ENCODE peak calls at places on chromosomes 7 and 10, in nine cellular contexts. C, S, O, D, A, G, X, B and N are unnamed samples.

GRCh38 chr7:93359520-93360198 is 127.5 kb downstream of the VPS50 start:
- DNase-seq in C (no peak), G (no peak), D (no peak), B (no peak), S (no peak), O (no peak), X (no peak), A (no peak), N (no peak)

GRCh38 chr7:129480674-129481363 is 21.5 kb upstream of the SMKR1 start:
- DNase-seq in O (no peak), X (no peak), C (no peak), S (no peak), D (no peak), A (no peak), B (no peak), G (no peak), N (no peak)

GRCh38 chr7:8035647-8036518 is 67.3 kb downstream of the GLCCI1 start:
- DNase-seq in O (no peak), S (no peak), X (peak; percentile 29), A (peak; percentile 56), D (no peak), C (no peak), G (no peak), B (peak; percentile 25), N (no peak)

GRCh38 chr7:37182011-37182478 is 266.6 kb downstream of the ELMO1 start:
- DNase-seq in S (peak; percentile 87), G (peak; percentile 85), O (peak; percentile 79), D (peak; percentile 87), X (peak; percentile 90), A (peak; percentile 77), C (peak; percentile 68), B (peak; percentile 58), N (peak; percentile 22)

GRCh38 chr10:129501652-129502436 is 34.8 kb downstream of the MGMT start:
- DNase-seq in X (no peak), C (no peak), G (no peak), S (no peak), A (no peak), D (no peak), O (no peak), B (no peak), N (no peak)

GRCh38 chr7:137656850-137657232 is 189.9 kb downstream of the DGKI start:
- DNase-seq in D (no peak), A (no peak), B (no peak), X (no peak), G (no peak), O (no peak), S (no peak), C (no peak), N (no peak)

GRCh38 chr10:86262671-86263165 is 103.9 kb downstream of the GRID1 start:
- DNase-seq in G (no peak), C (no peak), X (peak; percentile 26), B (peak; percentile 6), O (no peak), S (no peak), A (no peak), D (peak; percentile 49), N (no peak)

GRCh38 chr7:99024066-99024465 is 119.8 kb downstream of the SMURF1 start:
- DNase-seq in O (no peak), A (no peak), S (no peak), G (no peak), D (no peak), X (no peak), C (no peak), B (no peak), N (no peak)

GRCh38 chr10:71600856-71601255 is 118.7 kb downstream of the C10orf105 start:
- DNase-seq in X (no peak), B (peak; percentile 87), D (no peak), O (no peak), G (no peak), C (no peak), A (peak; percentile 76), S (no peak), N (peak; percentile 64)

GRCh38 chr7:119086026-119086425 is 861.5 kb downstream of the ANKRD7 start:
- DNase-seq in D (no peak), G (no peak), X (no peak), A (no peak), S (no peak), C (no peak), O (no peak), B (no peak), N (no peak)
- TF ChIP-seq CTCF in D (no peak), G (no peak), X (no peak), A (no peak), S (no peak), C (no peak), O (no peak), B (no peak), N (no peak)

GRCh38 chr7:1403844-1404404 is 55.3 kb downstream of the MICALL2 start:
- DNase-seq in O (no peak), C (peak; percentile 35), S (no peak), B (peak; percentile 76), D (no peak), A (peak; percentile 54), G (peak; percentile 77), X (peak; percentile 66), N (peak; percentile 14)
- TF ChIP-seq CTCF in O (no peak), C (peak; percentile 13), S (no peak), B (peak; percentile 35), D (no peak), A (peak; percentile 12), G (peak; percentile 17), X (no peak), N (peak; percentile 19)

DNA sequence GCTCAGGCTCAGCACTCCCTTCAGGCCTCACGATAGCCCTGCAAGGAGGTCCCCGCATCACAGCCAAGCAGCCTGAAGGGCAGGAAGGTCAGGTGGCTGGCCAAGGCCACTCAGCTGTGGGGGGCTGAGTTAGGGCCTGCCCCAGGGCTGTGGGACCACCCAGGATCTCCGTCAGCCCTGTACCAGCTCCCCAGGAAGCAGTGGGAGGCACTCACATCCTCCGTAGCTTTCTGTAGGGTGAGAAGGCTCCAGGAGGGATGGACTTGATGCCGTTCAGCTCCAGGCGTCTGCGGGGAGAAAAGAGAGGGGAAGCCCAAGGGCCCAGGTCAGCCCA is 125.9 kb downstream of the SLIT1 start:
- DNase-seq in G (no peak), X (no peak), C (no peak), B (no peak), S (no peak), O (no peak), D (no peak), A (no peak), N (no peak)
- TF ChIP-seq CTCF in G (no peak), X (no peak), C (no peak), B (no peak), S (no peak), O (no peak), D (no peak), A (no peak), N (no peak)

DNA sequence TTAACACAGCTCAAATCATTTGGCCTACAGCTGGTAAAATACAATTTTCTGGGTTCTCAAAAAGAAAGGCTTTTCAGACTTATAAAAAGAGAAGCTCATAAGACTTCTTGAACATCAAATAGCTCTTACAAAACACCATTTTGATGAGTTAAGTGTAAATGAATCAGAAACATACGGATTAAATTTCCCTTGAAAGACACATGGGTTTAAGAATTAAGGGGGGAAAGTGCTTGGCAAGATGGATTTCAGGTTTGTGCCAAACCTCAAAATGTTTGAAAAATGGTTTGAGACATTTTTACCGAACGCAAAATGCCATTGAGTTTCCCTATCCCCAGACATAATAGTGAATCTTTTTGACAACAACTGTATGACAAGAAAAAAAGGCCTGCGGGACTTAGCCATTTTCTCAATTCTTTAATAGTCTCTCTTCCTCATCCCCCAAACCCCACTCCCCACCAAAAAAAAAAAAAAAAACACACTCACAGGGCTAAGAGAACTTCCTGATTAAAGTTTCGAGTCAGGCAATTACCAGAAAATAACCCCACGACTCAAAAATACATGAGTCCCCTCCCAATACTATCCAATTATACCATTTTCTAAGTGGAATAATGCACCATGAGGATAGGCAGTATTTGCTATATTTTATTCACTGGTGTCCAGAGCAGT is 260.1 kb downstream of the TRIL start:
- DNase-seq in D (no peak), X (no peak), S (no peak), O (no peak), C (no peak), A (no peak), B (peak; percentile 37), G (no peak), N (no peak)
- TF ChIP-seq CTCF in D (no peak), X (no peak), S (no peak), O (no peak), C (no peak), A (no peak), B (no peak), G (no peak), N (no peak)

GRCh38 chr7:13725591-13725990 is 263.9 kb downstream of the ETV1 start:
- DNase-seq in X (no peak), O (no peak), A (peak; percentile 20), S (no peak), G (no peak), B (no peak), C (no peak), D (no peak), N (no peak)
- TF ChIP-seq CTCF in X (peak; percentile 16), O (no peak), A (peak; percentile 8), S (no peak), G (peak; percentile 39), B (peak; percentile 9), C (peak; percentile 29), D (no peak), N (no peak)

DNA sequence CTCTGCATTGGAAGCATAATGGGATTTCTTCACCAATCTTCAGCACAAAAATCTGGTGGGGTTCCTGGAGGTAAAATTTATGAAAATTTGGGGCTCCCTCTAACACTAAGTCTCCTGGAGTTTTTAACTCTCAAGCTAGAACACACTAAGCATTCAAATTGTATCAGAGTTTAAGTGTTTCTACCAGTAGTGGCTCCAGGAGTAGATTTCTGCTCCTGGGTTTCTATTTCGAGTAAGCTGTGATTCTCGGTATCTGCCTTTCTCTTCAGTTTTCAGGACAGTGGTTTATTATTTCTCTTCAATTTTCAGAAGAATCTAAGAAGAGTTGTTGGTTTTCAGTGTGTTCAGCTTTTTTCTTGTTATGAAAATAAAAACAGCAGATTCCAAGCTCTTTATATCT is 566.4 kb upstream of the KCND2 start:
- DNase-seq in O (no peak), X (no peak), C (no peak), A (no peak), S (no peak), G (no peak), D (no peak), B (no peak), N (no peak)
- TF ChIP-seq CTCF in O (no peak), X (no peak), C (no peak), A (no peak), S (no peak), G (no peak), D (no peak), B (no peak), N (no peak)

DNA sequence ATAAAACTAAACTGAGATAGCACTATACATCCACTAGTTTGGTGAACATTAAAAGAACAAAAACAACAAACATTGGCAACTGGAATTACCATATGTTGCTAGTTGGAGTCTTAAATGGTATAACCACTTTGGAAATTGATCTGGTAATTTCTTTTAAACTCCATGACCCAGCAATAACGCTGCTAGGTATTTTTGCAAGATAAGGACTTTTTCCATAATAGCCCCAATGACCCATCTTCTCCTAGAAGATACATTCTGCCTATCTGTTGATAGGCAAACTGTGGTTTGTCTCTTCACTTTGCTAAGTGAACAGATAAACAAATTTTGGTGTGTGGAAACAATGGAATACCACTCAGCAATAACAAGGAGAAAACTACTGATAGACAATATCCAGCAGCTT is 30.7 kb upstream of the MTURN start:
- DNase-seq in B (no peak), C (no peak), G (no peak), O (no peak), S (no peak), A (no peak), X (no peak), D (no peak), N (no peak)
- TF ChIP-seq CTCF in B (no peak), C (no peak), G (no peak), O (no peak), S (no peak), A (no peak), X (no peak), D (no peak), N (no peak)